ENCODE peak calls at places on chromosome 9, in ten cellular contexts. One of them, this sample, is unnamed.

GRCh38 chr9:134099123-134099761 is 31.4 kb upstream of the BRD3 start:
- DNase-seq in HS-27A: peak
- DNase-seq in NAMALWA: peak
- DNase-seq in Caco-2: peak
- DNase-seq in hypothalamus: no peak
- DNase-seq in BJ: no peak
- DNase-seq in stimulated activated CD4-positive, alpha-beta T cell treated with anti-CD3 and anti-CD28 coated beads, Interleukin-12 subunit alpha, Interleukin-12 subunit beta, amount 100 ng/mL, for 4 hours: peak
- DNase-seq in hepatocyte: peak
- DNase-seq in activated CD8-positive, alpha-beta memory T cell treated with anti-CD3 and anti-CD28 coated beads for 24 hours: peak
- DNase-seq in glomerular endothelial cell: peak
- DNase-seq in this sample: no peak

GRCh38 chr9:93261281-93261680 is 77.3 kb downstream of the WNK2 start:
- DNase-seq in HS-27A: no peak
- DNase-seq in NAMALWA: no peak
- DNase-seq in Caco-2: no peak
- DNase-seq in hypothalamus: no peak
- DNase-seq in BJ: no peak
- DNase-seq in stimulated activated CD4-positive, alpha-beta T cell treated with anti-CD3 and anti-CD28 coated beads, Interleukin-12 subunit alpha, Interleukin-12 subunit beta, amount 100 ng/mL, for 4 hours: no peak
- DNase-seq in hepatocyte: peak
- DNase-seq in activated CD8-positive, alpha-beta memory T cell treated with anti-CD3 and anti-CD28 coated beads for 24 hours: no peak
- DNase-seq in glomerular endothelial cell: no peak
- DNase-seq in this sample: no peak

GRCh38 chr9:20740304-20740703 is 56.2 kb downstream of the FOCAD start:
- DNase-seq in HS-27A: no peak
- DNase-seq in NAMALWA: no peak
- DNase-seq in Caco-2: no peak
- DNase-seq in hypothalamus: no peak
- DNase-seq in BJ: no peak
- DNase-seq in stimulated activated CD4-positive, alpha-beta T cell treated with anti-CD3 and anti-CD28 coated beads, Interleukin-12 subunit alpha, Interleukin-12 subunit beta, amount 100 ng/mL, for 4 hours: no peak
- DNase-seq in hepatocyte: no peak
- DNase-seq in activated CD8-positive, alpha-beta memory T cell treated with anti-CD3 and anti-CD28 coated beads for 24 hours: no peak
- DNase-seq in glomerular endothelial cell: no peak
- DNase-seq in this sample: no peak

GRCh38 chr9:85038824-85039540 is 369.5 kb downstream of the NTRK2 start:
- DNase-seq in HS-27A: no peak
- DNase-seq in NAMALWA: no peak
- DNase-seq in Caco-2: no peak
- DNase-seq in hypothalamus: no peak
- DNase-seq in BJ: no peak
- DNase-seq in stimulated activated CD4-positive, alpha-beta T cell treated with anti-CD3 and anti-CD28 coated beads, Interleukin-12 subunit alpha, Interleukin-12 subunit beta, amount 100 ng/mL, for 4 hours: no peak
- DNase-seq in hepatocyte: no peak
- DNase-seq in activated CD8-positive, alpha-beta memory T cell treated with anti-CD3 and anti-CD28 coated beads for 24 hours: no peak
- DNase-seq in glomerular endothelial cell: no peak
- DNase-seq in this sample: no peak

GRCh38 chr9:124511426-124511840 is 4.2 kb upstream of the NR5A1 start:
- DNase-seq in HS-27A: no peak
- DNase-seq in NAMALWA: no peak
- DNase-seq in Caco-2: no peak
- DNase-seq in hypothalamus: no peak
- DNase-seq in BJ: no peak
- DNase-seq in stimulated activated CD4-positive, alpha-beta T cell treated with anti-CD3 and anti-CD28 coated beads, Interleukin-12 subunit alpha, Interleukin-12 subunit beta, amount 100 ng/mL, for 4 hours: no peak
- DNase-seq in hepatocyte: no peak
- DNase-seq in activated CD8-positive, alpha-beta memory T cell treated with anti-CD3 and anti-CD28 coated beads for 24 hours: no peak
- DNase-seq in glomerular endothelial cell: no peak
- DNase-seq in this sample: no peak

GRCh38 chr9:98450486-98450885 is 195.0 kb upstream of the TBC1D2 start:
- DNase-seq in HS-27A: no peak
- DNase-seq in NAMALWA: no peak
- DNase-seq in Caco-2: no peak
- DNase-seq in hypothalamus: no peak
- DNase-seq in BJ: peak
- DNase-seq in stimulated activated CD4-positive, alpha-beta T cell treated with anti-CD3 and anti-CD28 coated beads, Interleukin-12 subunit alpha, Interleukin-12 subunit beta, amount 100 ng/mL, for 4 hours: no peak
- DNase-seq in hepatocyte: no peak
- DNase-seq in activated CD8-positive, alpha-beta memory T cell treated with anti-CD3 and anti-CD28 coated beads for 24 hours: no peak
- DNase-seq in glomerular endothelial cell: no peak
- DNase-seq in this sample: no peak

GRCh38 chr9:16030513-16031185 is 477.8 kb downstream of the CCDC171 start:
- DNase-seq in HS-27A: peak
- DNase-seq in NAMALWA: no peak
- DNase-seq in Caco-2: no peak
- DNase-seq in hypothalamus: no peak
- DNase-seq in BJ: peak
- DNase-seq in stimulated activated CD4-positive, alpha-beta T cell treated with anti-CD3 and anti-CD28 coated beads, Interleukin-12 subunit alpha, Interleukin-12 subunit beta, amount 100 ng/mL, for 4 hours: no peak
- DNase-seq in hepatocyte: no peak
- DNase-seq in activated CD8-positive, alpha-beta memory T cell treated with anti-CD3 and anti-CD28 coated beads for 24 hours: no peak
- DNase-seq in glomerular endothelial cell: no peak
- DNase-seq in this sample: peak

GRCh38 chr9:128927731-128928411 is 7.1 kb downstream of the PHYHD1 start:
- DNase-seq in HS-27A: no peak
- DNase-seq in NAMALWA: peak
- DNase-seq in Caco-2: peak
- DNase-seq in hypothalamus: no peak
- DNase-seq in BJ: no peak
- DNase-seq in stimulated activated CD4-positive, alpha-beta T cell treated with anti-CD3 and anti-CD28 coated beads, Interleukin-12 subunit alpha, Interleukin-12 subunit beta, amount 100 ng/mL, for 4 hours: peak
- DNase-seq in hepatocyte: peak
- DNase-seq in activated CD8-positive, alpha-beta memory T cell treated with anti-CD3 and anti-CD28 coated beads for 24 hours: peak
- DNase-seq in glomerular endothelial cell: no peak
- DNase-seq in this sample: no peak

GRCh38 chr9:134294228-134295071 is 31.8 kb upstream of the RXRA start:
- DNase-seq in HS-27A: no peak
- DNase-seq in NAMALWA: no peak
- DNase-seq in Caco-2: no peak
- DNase-seq in hypothalamus: no peak
- DNase-seq in BJ: no peak
- DNase-seq in stimulated activated CD4-positive, alpha-beta T cell treated with anti-CD3 and anti-CD28 coated beads, Interleukin-12 subunit alpha, Interleukin-12 subunit beta, amount 100 ng/mL, for 4 hours: no peak
- DNase-seq in hepatocyte: no peak
- DNase-seq in activated CD8-positive, alpha-beta memory T cell treated with anti-CD3 and anti-CD28 coated beads for 24 hours: no peak
- DNase-seq in glomerular endothelial cell: no peak
- DNase-seq in this sample: no peak

GRCh38 chr9:129773262-129774048 is 20.6 kb upstream of the PTGES start:
- DNase-seq in HS-27A: no peak
- DNase-seq in NAMALWA: no peak
- DNase-seq in Caco-2: no peak
- DNase-seq in hypothalamus: no peak
- DNase-seq in BJ: no peak
- DNase-seq in stimulated activated CD4-positive, alpha-beta T cell treated with anti-CD3 and anti-CD28 coated beads, Interleukin-12 subunit alpha, Interleukin-12 subunit beta, amount 100 ng/mL, for 4 hours: no peak
- DNase-seq in hepatocyte: no peak
- DNase-seq in activated CD8-positive, alpha-beta memory T cell treated with anti-CD3 and anti-CD28 coated beads for 24 hours: no peak
- DNase-seq in glomerular endothelial cell: no peak
- DNase-seq in this sample: no peak

GRCh38 chr9:91312717-91313325 is 48.9 kb downstream of the AUH start:
- DNase-seq in HS-27A: no peak
- DNase-seq in NAMALWA: no peak
- DNase-seq in Caco-2: peak
- DNase-seq in hypothalamus: no peak
- DNase-seq in BJ: no peak
- DNase-seq in stimulated activated CD4-positive, alpha-beta T cell treated with anti-CD3 and anti-CD28 coated beads, Interleukin-12 subunit alpha, Interleukin-12 subunit beta, amount 100 ng/mL, for 4 hours: no peak
- DNase-seq in hepatocyte: no peak
- DNase-seq in activated CD8-positive, alpha-beta memory T cell treated with anti-CD3 and anti-CD28 coated beads for 24 hours: no peak
- DNase-seq in glomerular endothelial cell: no peak
- DNase-seq in this sample: no peak

GRCh38 chr9:72817413-72817812 is 135.4 kb downstream of the ALDH1A1 start:
- DNase-seq in HS-27A: no peak
- DNase-seq in NAMALWA: no peak
- DNase-seq in Caco-2: no peak
- DNase-seq in hypothalamus: no peak
- DNase-seq in BJ: no peak
- DNase-seq in stimulated activated CD4-positive, alpha-beta T cell treated with anti-CD3 and anti-CD28 coated beads, Interleukin-12 subunit alpha, Interleukin-12 subunit beta, amount 100 ng/mL, for 4 hours: no peak
- DNase-seq in hepatocyte: no peak
- DNase-seq in activated CD8-positive, alpha-beta memory T cell treated with anti-CD3 and anti-CD28 coated beads for 24 hours: no peak
- DNase-seq in glomerular endothelial cell: no peak
- DNase-seq in this sample: no peak

GRCh38 chr9:115941561-115942315 is 211.9 kb upstream of the PAPPA start:
- DNase-seq in HS-27A: no peak
- DNase-seq in NAMALWA: no peak
- DNase-seq in Caco-2: no peak
- DNase-seq in hypothalamus: no peak
- DNase-seq in BJ: no peak
- DNase-seq in stimulated activated CD4-positive, alpha-beta T cell treated with anti-CD3 and anti-CD28 coated beads, Interleukin-12 subunit alpha, Interleukin-12 subunit beta, amount 100 ng/mL, for 4 hours: no peak
- DNase-seq in hepatocyte: no peak
- DNase-seq in activated CD8-positive, alpha-beta memory T cell treated with anti-CD3 and anti-CD28 coated beads for 24 hours: no peak
- DNase-seq in glomerular endothelial cell: no peak
- DNase-seq in this sample: no peak

GRCh38 chr9:126114850-126115460 is 211.7 kb upstream of the MVB12B start:
- DNase-seq in HS-27A: no peak
- DNase-seq in NAMALWA: no peak
- DNase-seq in Caco-2: no peak
- DNase-seq in hypothalamus: no peak
- DNase-seq in BJ: no peak
- DNase-seq in stimulated activated CD4-positive, alpha-beta T cell treated with anti-CD3 and anti-CD28 coated beads, Interleukin-12 subunit alpha, Interleukin-12 subunit beta, amount 100 ng/mL, for 4 hours: no peak
- DNase-seq in hepatocyte: no peak
- DNase-seq in activated CD8-positive, alpha-beta memory T cell treated with anti-CD3 and anti-CD28 coated beads for 24 hours: no peak
- DNase-seq in glomerular endothelial cell: no peak
- DNase-seq in this sample: no peak

GRCh38 chr9:114098021-114098659 is 952 bp downstream of the KIF12 start:
- DNase-seq in HS-27A: no peak
- DNase-seq in NAMALWA: no peak
- DNase-seq in Caco-2: peak
- DNase-seq in hypothalamus: no peak
- DNase-seq in BJ: no peak
- DNase-seq in stimulated activated CD4-positive, alpha-beta T cell treated with anti-CD3 and anti-CD28 coated beads, Interleukin-12 subunit alpha, Interleukin-12 subunit beta, amount 100 ng/mL, for 4 hours: peak
- DNase-seq in hepatocyte: peak
- DNase-seq in activated CD8-positive, alpha-beta memory T cell treated with anti-CD3 and anti-CD28 coated beads for 24 hours: no peak
- DNase-seq in glomerular endothelial cell: no peak
- DNase-seq in this sample: no peak

GRCh38 chr9:92327283-92327850 is 1.6 kb downstream of the CENPP start:
- DNase-seq in HS-27A: no peak
- DNase-seq in NAMALWA: peak
- DNase-seq in Caco-2: no peak
- DNase-seq in hypothalamus: no peak
- DNase-seq in BJ: no peak
- DNase-seq in stimulated activated CD4-positive, alpha-beta T cell treated with anti-CD3 and anti-CD28 coated beads, Interleukin-12 subunit alpha, Interleukin-12 subunit beta, amount 100 ng/mL, for 4 hours: no peak
- DNase-seq in hepatocyte: no peak
- DNase-seq in activated CD8-positive, alpha-beta memory T cell treated with anti-CD3 and anti-CD28 coated beads for 24 hours: no peak
- DNase-seq in glomerular endothelial cell: no peak
- DNase-seq in this sample: no peak

GRCh38 chr9:93670208-93671029 is 94.0 kb downstream of the PHF2 start:
- DNase-seq in HS-27A: no peak
- DNase-seq in NAMALWA: peak
- DNase-seq in Caco-2: no peak
- DNase-seq in hypothalamus: no peak
- DNase-seq in BJ: no peak
- DNase-seq in stimulated activated CD4-positive, alpha-beta T cell treated with anti-CD3 and anti-CD28 coated beads, Interleukin-12 subunit alpha, Interleukin-12 subunit beta, amount 100 ng/mL, for 4 hours: no peak
- DNase-seq in hepatocyte: no peak
- DNase-seq in activated CD8-positive, alpha-beta memory T cell treated with anti-CD3 and anti-CD28 coated beads for 24 hours: peak
- DNase-seq in glomerular endothelial cell: no peak
- DNase-seq in this sample: no peak

GRCh38 chr9:107337676-107338590 is 54.9 kb downstream of the RAD23B start:
- DNase-seq in HS-27A: no peak
- DNase-seq in NAMALWA: no peak
- DNase-seq in Caco-2: no peak
- DNase-seq in hypothalamus: no peak
- DNase-seq in BJ: no peak
- DNase-seq in stimulated activated CD4-positive, alpha-beta T cell treated with anti-CD3 and anti-CD28 coated beads, Interleukin-12 subunit alpha, Interleukin-12 subunit beta, amount 100 ng/mL, for 4 hours: no peak
- DNase-seq in hepatocyte: no peak
- DNase-seq in activated CD8-positive, alpha-beta memory T cell treated with anti-CD3 and anti-CD28 coated beads for 24 hours: no peak
- DNase-seq in glomerular endothelial cell: no peak
- DNase-seq in this sample: no peak

GRCh38 chr9:132472599-132472998 is 62.6 kb downstream of the CFAP77 start:
- DNase-seq in HS-27A: no peak
- DNase-seq in NAMALWA: no peak
- DNase-seq in Caco-2: no peak
- DNase-seq in hypothalamus: no peak
- DNase-seq in BJ: no peak
- DNase-seq in stimulated activated CD4-positive, alpha-beta T cell treated with anti-CD3 and anti-CD28 coated beads, Interleukin-12 subunit alpha, Interleukin-12 subunit beta, amount 100 ng/mL, for 4 hours: no peak
- DNase-seq in hepatocyte: no peak
- DNase-seq in activated CD8-positive, alpha-beta memory T cell treated with anti-CD3 and anti-CD28 coated beads for 24 hours: no peak
- DNase-seq in glomerular endothelial cell: no peak
- DNase-seq in this sample: no peak

GRCh38 chr9:3809724-3810123 is 283.9 kb upstream of the RFX3 start:
- DNase-seq in HS-27A: peak
- DNase-seq in NAMALWA: no peak
- DNase-seq in Caco-2: no peak
- DNase-seq in hypothalamus: no peak
- DNase-seq in BJ: no peak
- DNase-seq in stimulated activated CD4-positive, alpha-beta T cell treated with anti-CD3 and anti-CD28 coated beads, Interleukin-12 subunit alpha, Interleukin-12 subunit beta, amount 100 ng/mL, for 4 hours: no peak
- DNase-seq in hepatocyte: no peak
- DNase-seq in activated CD8-positive, alpha-beta memory T cell treated with anti-CD3 and anti-CD28 coated beads for 24 hours: no peak
- DNase-seq in glomerular endothelial cell: no peak
- DNase-seq in this sample: no peak

GRCh38 chr9:133127340-133127981 is 6.4 kb upstream of the RALGDS start:
- DNase-seq in HS-27A: no peak
- DNase-seq in NAMALWA: no peak
- DNase-seq in Caco-2: no peak
- DNase-seq in hypothalamus: no peak
- DNase-seq in BJ: no peak
- DNase-seq in stimulated activated CD4-positive, alpha-beta T cell treated with anti-CD3 and anti-CD28 coated beads, Interleukin-12 subunit alpha, Interleukin-12 subunit beta, amount 100 ng/mL, for 4 hours: no peak
- DNase-seq in hepatocyte: no peak
- DNase-seq in activated CD8-positive, alpha-beta memory T cell treated with anti-CD3 and anti-CD28 coated beads for 24 hours: no peak
- DNase-seq in glomerular endothelial cell: no peak
- DNase-seq in this sample: no peak

GRCh38 chr9:90333226-90333625 is 309.4 kb downstream of the DIRAS2 start:
- DNase-seq in HS-27A: no peak
- DNase-seq in NAMALWA: no peak
- DNase-seq in Caco-2: peak
- DNase-seq in hypothalamus: no peak
- DNase-seq in BJ: no peak
- DNase-seq in stimulated activated CD4-positive, alpha-beta T cell treated with anti-CD3 and anti-CD28 coated beads, Interleukin-12 subunit alpha, Interleukin-12 subunit beta, amount 100 ng/mL, for 4 hours: no peak
- DNase-seq in hepatocyte: no peak
- DNase-seq in activated CD8-positive, alpha-beta memory T cell treated with anti-CD3 and anti-CD28 coated beads for 24 hours: no peak
- DNase-seq in glomerular endothelial cell: no peak
- DNase-seq in this sample: no peak

GRCh38 chr9:93198117-93198838 is 14.3 kb downstream of the WNK2 start:
- DNase-seq in HS-27A: no peak
- DNase-seq in NAMALWA: no peak
- DNase-seq in Caco-2: no peak
- DNase-seq in hypothalamus: no peak
- DNase-seq in BJ: no peak
- DNase-seq in stimulated activated CD4-positive, alpha-beta T cell treated with anti-CD3 and anti-CD28 coated beads, Interleukin-12 subunit alpha, Interleukin-12 subunit beta, amount 100 ng/mL, for 4 hours: no peak
- DNase-seq in hepatocyte: no peak
- DNase-seq in activated CD8-positive, alpha-beta memory T cell treated with anti-CD3 and anti-CD28 coated beads for 24 hours: no peak
- DNase-seq in glomerular endothelial cell: no peak
- DNase-seq in this sample: no peak

GRCh38 chr9:99121604-99122003 is 16.7 kb downstream of the TGFBR1 start:
- DNase-seq in HS-27A: no peak
- DNase-seq in NAMALWA: no peak
- DNase-seq in Caco-2: no peak
- DNase-seq in hypothalamus: no peak
- DNase-seq in BJ: no peak
- DNase-seq in stimulated activated CD4-positive, alpha-beta T cell treated with anti-CD3 and anti-CD28 coated beads, Interleukin-12 subunit alpha, Interleukin-12 subunit beta, amount 100 ng/mL, for 4 hours: no peak
- DNase-seq in hepatocyte: no peak
- DNase-seq in activated CD8-positive, alpha-beta memory T cell treated with anti-CD3 and anti-CD28 coated beads for 24 hours: no peak
- DNase-seq in glomerular endothelial cell: no peak
- DNase-seq in this sample: no peak

GRCh38 chr9:106880081-106880480 is 17.1 kb downstream of the ZNF462 start:
- DNase-seq in HS-27A: no peak
- DNase-seq in NAMALWA: no peak
- DNase-seq in Caco-2: no peak
- DNase-seq in hypothalamus: no peak
- DNase-seq in BJ: no peak
- DNase-seq in stimulated activated CD4-positive, alpha-beta T cell treated with anti-CD3 and anti-CD28 coated beads, Interleukin-12 subunit alpha, Interleukin-12 subunit beta, amount 100 ng/mL, for 4 hours: no peak
- DNase-seq in hepatocyte: no peak
- DNase-seq in activated CD8-positive, alpha-beta memory T cell treated with anti-CD3 and anti-CD28 coated beads for 24 hours: no peak
- DNase-seq in glomerular endothelial cell: no peak
- DNase-seq in this sample: no peak

GRCh38 chr9:130196643-130197042 is 24.4 kb downstream of the NCS1 start:
- DNase-seq in HS-27A: no peak
- DNase-seq in NAMALWA: no peak
- DNase-seq in Caco-2: no peak
- DNase-seq in hypothalamus: no peak
- DNase-seq in BJ: no peak
- DNase-seq in stimulated activated CD4-positive, alpha-beta T cell treated with anti-CD3 and anti-CD28 coated beads, Interleukin-12 subunit alpha, Interleukin-12 subunit beta, amount 100 ng/mL, for 4 hours: no peak
- DNase-seq in hepatocyte: no peak
- DNase-seq in activated CD8-positive, alpha-beta memory T cell treated with anti-CD3 and anti-CD28 coated beads for 24 hours: no peak
- DNase-seq in glomerular endothelial cell: no peak
- DNase-seq in this sample: no peak

This sample was measured in non-pigmented ciliary epithelial cell.